ENCODE peak calls at places on chromosomes 4 and X, in four cellular contexts. G, X, W and J are unnamed samples.

GRCh38 chr4:1630266-1630665 is 53.8 kb downstream of the FAM53A start:
- DNase-seq in G (no peak), W (no peak), X (no peak), J (no peak)

GRCh38 chr4:1464581-1465171 is 58.4 kb upstream of the NKX1-1 start:
- DNase-seq in W (no peak), X (peak), G (no peak), J (no peak)

GRCh38 chr4:128475597-128475996 is 188.0 kb upstream of the PGRMC2 start:
- DNase-seq in G (no peak), X (no peak), W (no peak), J (no peak)

GRCh38 chr4:110614173-110614948 is 8.5 kb downstream of the PITX2 start:
- DNase-seq in X (no peak), G (no peak), W (no peak), J (no peak)

GRCh38 chr4:189022441-189023035 is 883.3 kb downstream of the TRIML1 start:
- DNase-seq in X (no peak), G (no peak), W (no peak), J (peak)

GRCh38 chr4:48660347-48660746 is 119.7 kb downstream of the FRYL start:
- DNase-seq in W (no peak), X (no peak), G (no peak), J (no peak)

GRCh38 chr4:129822708-129823504 is 727.0 kb downstream of the C4orf33 start:
- DNase-seq in X (no peak), W (peak), G (no peak), J (peak)

GRCh38 chr4:146442801-146443200 is 78.9 kb downstream of the SLC10A7 start:
- DNase-seq in X (no peak), G (no peak), W (no peak), J (no peak)

GRCh38 chr4:138916763-138917162 is 98.8 kb upstream of the NOCT start:
- DNase-seq in G (no peak), W (no peak), X (no peak), J (no peak)

GRCh38 chr4:141605425-141605856 is 30.9 kb upstream of the IL15 start:
- DNase-seq in G (no peak), X (peak), W (no peak), J (no peak)

GRCh38 chr4:3760833-3761232 is 5.4 kb upstream of the ADRA2C start:
- DNase-seq in X (no peak), W (no peak), G (no peak), J (no peak)

GRCh38 chr4:6609415-6610079 is 30.9 kb upstream of the MRFAP1 start:
- DNase-seq in W (no peak), X (no peak), G (no peak), J (no peak)

GRCh38 chrX:46770817-46771163 is 11.9 kb upstream of the SLC9A7 start:
- DNase-seq in G (no peak), W (no peak), X (no peak), J (no peak)

GRCh38 chrX:16312761-16313623 is 145.7 kb downstream of the MAGEB17 start:
- DNase-seq in G (no peak), X (no peak), W (no peak), J (no peak)

GRCh38 chr4:128635141-128635911 is 174.2 kb upstream of the JADE1 start:
- DNase-seq in X (no peak), W (no peak), G (peak), J (peak)

GRCh38 chr4:175946472-175947116 is 119.0 kb upstream of the WDR17 start:
- DNase-seq in W (no peak), X (no peak), G (no peak), J (no peak)

GRCh38 chr4:13543091-13543581 is 1.2 kb downstream of the NKX3-2 start:
- DNase-seq in X (no peak), G (no peak), W (no peak), J (no peak)

GRCh38 chrX:50747471-50747900 is 66.5 kb downstream of the SHROOM4 start:
- DNase-seq in G (peak), W (no peak), X (no peak), J (peak)

GRCh38 chr4:174828845-174829701 is at the start of gene GLRA3:
- DNase-seq in W (no peak), G (no peak), X (peak), J (peak)

GRCh38 chr4:154838694-154839093 is 57.6 kb downstream of the RBM46 start:
- DNase-seq in W (no peak), X (no peak), G (no peak), J (peak)

GRCh38 chr4:75699299-75699698 is 25.1 kb upstream of the USO1 start:
- DNase-seq in W (no peak), X (no peak), G (no peak), J (no peak)

GRCh38 chrX:149205937-149206336 is 299.2 kb downstream of the IDS start:
- DNase-seq in X (no peak), G (no peak), W (no peak), J (no peak)

GRCh38 chrX:13102636-13103035 is 58.2 kb upstream of the FAM9C start:
- DNase-seq in W (no peak), G (no peak), X (no peak), J (no peak)

GRCh38 chr4:52016985-52017384 is 3.2 kb downstream of the LRRC66 start:
- DNase-seq in W (no peak), X (no peak), G (no peak), J (no peak)

GRCh38 chr4:9704551-9705332 is 76.7 kb upstream of the DRD5 start:
- DNase-seq in X (no peak), G (no peak), W (no peak), J (no peak)